ENCODE peak calls at places on chromosomes 16 and 17, in eight cellular contexts. X is upper lobe of left lung, Y is tibial nerve, G is spleen, D is A549, S is tibial artery, Q is fibroblast of mammary gland, Z is cardiac muscle cell. I is an unnamed sample.

GRCh38 chr17:9218911-9219310 is 197.6 kb downstream of the NTN1 start:
- DNase-seq in X (no peak), Y (no peak), S (no peak), D (no peak), Q (no peak), Z (no peak), G (peak), I (no peak)

GRCh38 chr16:23268561-23268960 is 33.5 kb upstream of the SCNN1B start:
- DNase-seq in Q (no peak), Z (no peak), G (no peak), X (no peak), S (no peak), D (no peak), Y (no peak), I (no peak)

GRCh38 chr17:31511176-31511540 is 119.7 kb downstream of the RAB11FIP4 start:
- DNase-seq in Z (no peak), Q (no peak), G (peak), D (no peak), X (no peak), S (no peak), Y (no peak), I (no peak)

GRCh38 chr16:82050506-82050905 is 15.5 kb downstream of the HSD17B2 start:
- DNase-seq in Q (no peak), X (no peak), G (no peak), Z (no peak), Y (no peak), D (no peak), S (no peak), I (no peak)

GRCh38 chr17:83103200-83103937 is 24.0 kb downstream of the METRNL start:
- DNase-seq in D (peak), Q (peak), Y (peak), S (peak), X (peak), G (no peak), Z (no peak), I (no peak)

GRCh38 chr16:53457670-53458069 is 23.4 kb downstream of the RBL2 start:
- DNase-seq in G (no peak), D (no peak), S (no peak), Y (no peak), X (no peak), Z (no peak), Q (no peak), I (no peak)

GRCh38 chr17:73795730-73796129 is 151.5 kb upstream of the SDK2 start:
- DNase-seq in S (no peak), Y (no peak), G (no peak), X (no peak), Q (no peak), D (no peak), Z (no peak), I (no peak)

GRCh38 chr17:38877130-38877851 is 7.4 kb downstream of the LASP1 start:
- DNase-seq in Q (no peak), D (no peak), X (no peak), Y (no peak), Z (no peak), G (peak), S (no peak), I (no peak)

GRCh38 chr17:17435323-17435722 is 41.5 kb upstream of the MED9 start:
- DNase-seq in X (no peak), Q (peak), D (peak), S (no peak), Z (no peak), Y (no peak), G (no peak), I (no peak)

GRCh38 chr16:57042157-57043111 is 49.9 kb upstream of the CPNE2 start:
- DNase-seq in S (no peak), Z (no peak), Y (no peak), X (no peak), G (peak), D (no peak), Q (no peak), I (no peak)

GRCh38 chr16:86635181-86635580 is 56.8 kb downstream of the FOXL1 start:
- DNase-seq in Q (peak), D (no peak), G (no peak), S (no peak), Y (no peak), Z (no peak), X (no peak), I (no peak)

GRCh38 chr17:73639926-73640325 is 4.3 kb downstream of the SDK2 start:
- DNase-seq in G (peak), S (peak), D (no peak), Q (no peak), Y (no peak), Z (no peak), X (no peak), I (no peak)

GRCh38 chr16:29958756-29959155 is 3.1 kb upstream of the TMEM219 start:
- DNase-seq in S (peak), G (no peak), Y (no peak), D (no peak), Z (no peak), X (no peak), Q (no peak), I (no peak)

GRCh38 chr17:1785925-1786324 is 24.1 kb downstream of the SERPINF1 start:
- DNase-seq in S (no peak), X (no peak), Y (no peak), Q (peak), G (peak), Z (no peak), D (no peak), I (no peak)

GRCh38 chr17:14197582-14197981 is 39.1 kb downstream of the CDRT15 start:
- DNase-seq in D (no peak), S (no peak), Y (no peak), X (no peak), G (no peak), Q (no peak), Z (no peak), I (no peak)

GRCh38 chr17:2977157-2977556 is 86.2 kb downstream of the OR1D5 start:
- DNase-seq in D (no peak), Y (no peak), Z (no peak), S (no peak), X (no peak), G (no peak), Q (peak), I (no peak)

GRCh38 chr17:41049110-41049509 is 2.0 kb upstream of the KRTAP2-1 start:
- DNase-seq in S (no peak), G (no peak), D (peak), Q (peak), Z (no peak), X (no peak), Y (no peak), I (no peak)

GRCh38 chr17:17345686-17346427 is 42.7 kb downstream of the NT5M start:
- DNase-seq in Y (no peak), Q (no peak), Z (no peak), D (no peak), X (no peak), S (peak), G (peak), I (no peak)

GRCh38 chr16:19131809-19132777 is 18.3 kb downstream of the ITPRIPL2 start:
- DNase-seq in D (no peak), G (no peak), X (no peak), Z (no peak), Y (no peak), S (no peak), Q (no peak), I (no peak)

GRCh38 chr16:31508706-31509523 is 724 bp upstream of the RUSF1 start:
- DNase-seq in X (no peak), Y (no peak), S (no peak), D (peak), Z (no peak), G (no peak), Q (peak), I (no peak)

GRCh38 chr16:35523991-35524390 is 2064.6 kb downstream of the TP53TG3F start:
- DNase-seq in G (no peak), X (no peak), Z (no peak), Y (no peak), Q (no peak), S (no peak), D (no peak), I (no peak)

GRCh38 chr16:87960851-87961250 is 9.6 kb downstream of the BANP start:
- DNase-seq in D (no peak), Y (no peak), G (no peak), Z (no peak), X (no peak), Q (no peak), S (no peak), I (no peak)

GRCh38 chr17:74297941-74298340 is 23.9 kb downstream of the DNAI2 start:
- DNase-seq in Y (no peak), Q (peak), G (no peak), S (no peak), X (no peak), Z (no peak), D (no peak), I (no peak)

GRCh38 chr16:11345040-11345862 is at the start of gene RMI2:
- DNase-seq in S (peak), X (peak), D (peak), Z (peak), Q (peak), G (peak), Y (peak), I (peak)

GRCh38 chr16:83835972-83836566 is 28.3 kb downstream of the HSBP1 start:
- DNase-seq in G (no peak), Y (no peak), Z (no peak), Q (peak), D (peak), S (no peak), X (no peak), I (no peak)

GRCh38 chr16:82031116-82032084 is 3.7 kb upstream of the HSD17B2 start:
- DNase-seq in Q (peak), G (no peak), Z (peak), X (no peak), S (no peak), D (peak), Y (no peak), I (no peak)

GRCh38 chr17:18181358-18181757 is 2.3 kb upstream of the ALKBH5 start:
- DNase-seq in Q (peak), X (no peak), D (no peak), Z (no peak), S (no peak), G (no peak), Y (no peak), I (no peak)

GRCh38 chr16:66238696-66239095 is 127.8 kb upstream of the CDH5 start:
- DNase-seq in X (no peak), S (no peak), G (no peak), Y (no peak), Z (no peak), D (no peak), Q (no peak), I (no peak)

GRCh38 chr16:80741716-80742115 is 62.7 kb downstream of the CDYL2 start:
- DNase-seq in Y (no peak), Z (no peak), G (no peak), S (no peak), X (no peak), D (no peak), Q (no peak), I (no peak)

GRCh38 chr17:2070241-2071023 is 15.5 kb downstream of the HIC1 start:
- DNase-seq in Q (no peak), Z (no peak), D (no peak), Y (no peak), G (no peak), S (no peak), X (peak), I (no peak)

GRCh38 chr17:65514541-65514940 is 46.9 kb downstream of the AXIN2 start:
- DNase-seq in D (no peak), S (peak), Y (no peak), Z (no peak), X (no peak), G (peak), Q (peak), I (no peak)

GRCh38 chr16:10988164-10988803 is 43.9 kb downstream of the CLEC16A start:
- DNase-seq in Q (no peak), Z (no peak), G (no peak), S (no peak), Y (no peak), X (no peak), D (no peak), I (no peak)

GRCh38 chr17:39979021-39979660 is 1.5 kb upstream of the PSMD3 start:
- DNase-seq in S (no peak), X (no peak), G (no peak), Q (peak), D (peak), Z (no peak), Y (no peak), I (no peak)

GRCh38 chr17:78349831-78350631 is 9.8 kb downstream of the SOCS3 start:
- DNase-seq in Z (no peak), Y (no peak), G (no peak), S (no peak), D (no peak), Q (no peak), X (no peak), I (no peak)
- TF ChIP-seq CTCF in Z (no peak), Y (no peak), G (no peak), S (no peak), D (peak), Q (no peak), X (no peak), I (peak)

DNA sequence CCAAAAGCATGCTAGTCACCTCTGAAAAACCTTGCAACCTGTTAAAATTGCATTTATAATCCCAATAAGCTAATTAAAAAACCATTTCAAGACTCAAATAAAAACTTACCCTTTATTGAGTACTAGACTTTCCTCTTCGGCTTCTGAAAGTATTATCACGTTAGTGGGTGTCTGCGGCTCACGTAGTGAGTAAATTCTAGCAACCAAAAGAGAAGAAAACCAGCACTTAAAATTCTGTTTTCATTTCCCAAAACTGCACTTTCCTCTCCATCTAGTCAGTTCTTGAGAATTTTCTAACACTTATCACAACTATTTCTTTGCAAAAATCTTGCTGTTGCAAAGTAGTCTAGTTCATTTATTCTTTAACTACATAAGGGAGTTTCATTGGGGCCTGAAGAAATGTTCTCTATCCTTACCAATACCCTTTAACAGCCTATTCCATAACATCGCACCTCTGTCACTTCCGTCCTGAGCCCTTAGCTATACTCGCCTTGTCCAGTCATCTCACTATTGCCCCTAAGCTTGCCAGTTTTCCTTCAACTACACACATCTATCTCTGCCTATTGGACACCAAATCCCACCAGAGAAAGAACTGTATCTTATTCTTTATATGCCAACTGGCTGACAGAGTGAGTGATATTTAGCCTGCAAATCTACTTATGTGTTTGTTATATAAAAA is 8.7 kb downstream of the NUP88 start:
- DNase-seq in D (no peak), S (no peak), Q (no peak), G (no peak), X (no peak), Y (no peak), Z (no peak), I (no peak)
- TF ChIP-seq CTCF in D (no peak), S (no peak), Q (no peak), G (no peak), X (no peak), Y (no peak), Z (no peak), I (no peak)

GRCh38 chr17:81394831-81395599 is at the start of gene BAHCC1:
- DNase-seq in G (peak), Y (peak), Q (peak), D (peak), Z (peak), S (peak), X (peak), I (peak)
- TF ChIP-seq CTCF in G (no peak), Y (no peak), Q (no peak), D (no peak), Z (no peak), S (no peak), X (no peak), I (no peak)

DNA sequence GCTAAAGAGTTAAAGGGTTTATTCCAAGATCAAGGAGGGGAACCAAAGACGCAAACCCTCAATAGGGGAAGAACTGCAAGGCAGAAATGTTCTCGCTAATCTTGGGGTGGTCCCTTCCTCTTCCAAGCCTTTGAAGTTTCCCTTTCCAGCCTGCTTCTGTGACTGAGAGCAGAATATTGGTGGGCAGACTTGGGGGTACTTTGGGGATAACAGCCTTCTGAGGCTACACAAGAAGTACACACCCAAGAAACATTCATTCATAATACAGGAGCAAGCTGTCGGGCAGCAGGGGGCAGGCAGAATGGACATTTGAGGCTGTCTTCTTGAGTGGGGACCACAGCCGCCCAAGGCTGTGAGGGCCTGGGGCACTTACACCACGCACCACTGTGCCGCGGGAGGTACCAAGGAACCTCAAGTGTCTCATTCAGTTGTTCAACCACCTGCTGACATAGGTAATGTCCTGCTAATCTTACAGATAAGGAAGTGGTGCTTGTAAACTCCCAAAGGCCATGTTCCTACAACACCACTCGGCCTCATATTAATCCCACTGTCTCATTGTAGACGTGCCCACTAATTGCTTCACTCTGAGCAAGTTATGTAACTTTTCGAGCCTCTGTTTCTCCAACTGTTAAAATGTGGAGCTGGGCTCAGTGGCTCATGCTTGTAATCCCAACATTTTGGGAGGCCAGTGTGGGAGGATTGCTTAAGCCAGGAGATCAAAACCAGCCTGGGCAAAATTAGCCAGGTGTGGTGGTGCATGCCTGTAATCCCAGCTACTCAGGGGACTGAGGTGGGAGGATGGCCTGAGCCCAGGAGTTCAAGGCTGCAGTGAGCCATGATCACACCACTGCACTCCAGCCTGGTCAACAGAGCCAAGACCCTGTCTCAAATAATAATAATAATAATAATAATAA is 2.5 kb upstream of the MRPS23 start:
- DNase-seq in S (no peak), Q (no peak), Z (peak), X (no peak), Y (no peak), G (no peak), D (no peak), I (no peak)
- TF ChIP-seq CTCF in S (no peak), Q (no peak), Z (no peak), X (no peak), Y (no peak), G (no peak), D (no peak), I (no peak)

GRCh38 chr16:51141541-51141940 is 9.5 kb downstream of the SALL1 start:
- DNase-seq in Z (no peak), D (no peak), Y (no peak), Q (no peak), G (no peak), X (peak), S (no peak), I (no peak)

GRCh38 chr16:51139568-51139967 is 11.5 kb downstream of the SALL1 start:
- DNase-seq in Z (no peak), X (no peak), S (no peak), Y (no peak), D (no peak), G (no peak), Q (no peak), I (no peak)

GRCh38 chr16:51137097-51137496 is 14.0 kb downstream of the SALL1 start:
- DNase-seq in X (no peak), G (no peak), S (no peak), Z (no peak), Q (no peak), D (no peak), Y (no peak), I (no peak)

GRCh38 chr16:51143166-51143565 is 7.9 kb downstream of the SALL1 start:
- DNase-seq in Y (no peak), G (no peak), X (no peak), S (no peak), Q (no peak), Z (no peak), D (no peak), I (no peak)

DNA sequence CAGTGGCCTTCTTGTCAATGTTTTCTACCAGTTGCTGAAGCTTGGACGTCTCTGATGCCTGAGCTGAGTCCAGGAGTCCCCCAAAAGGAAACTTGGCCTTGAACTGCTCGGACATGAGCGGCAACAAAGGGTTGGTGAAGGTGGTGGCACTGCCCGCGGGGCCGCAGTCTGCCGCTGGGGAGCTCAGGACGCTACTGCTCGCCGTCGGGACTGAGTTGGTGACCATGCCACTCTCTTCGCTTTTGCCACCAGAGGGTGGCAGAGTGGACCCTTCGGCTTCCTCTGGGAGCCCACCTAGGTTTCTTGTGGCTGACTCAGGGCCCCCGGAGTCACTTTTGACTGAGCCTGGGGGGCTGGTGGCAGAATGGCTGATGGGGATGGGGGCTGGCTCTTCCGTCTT is 11.0 kb downstream of the SALL1 start:
- DNase-seq in Z (no peak), S (no peak), D (no peak), Q (no peak), X (peak), Y (no peak), G (no peak), I (no peak)
- TF ChIP-seq CTCF in Z (no peak), S (no peak), D (no peak), Q (no peak), X (no peak), Y (no peak), G (no peak), I (no peak)

DNA sequence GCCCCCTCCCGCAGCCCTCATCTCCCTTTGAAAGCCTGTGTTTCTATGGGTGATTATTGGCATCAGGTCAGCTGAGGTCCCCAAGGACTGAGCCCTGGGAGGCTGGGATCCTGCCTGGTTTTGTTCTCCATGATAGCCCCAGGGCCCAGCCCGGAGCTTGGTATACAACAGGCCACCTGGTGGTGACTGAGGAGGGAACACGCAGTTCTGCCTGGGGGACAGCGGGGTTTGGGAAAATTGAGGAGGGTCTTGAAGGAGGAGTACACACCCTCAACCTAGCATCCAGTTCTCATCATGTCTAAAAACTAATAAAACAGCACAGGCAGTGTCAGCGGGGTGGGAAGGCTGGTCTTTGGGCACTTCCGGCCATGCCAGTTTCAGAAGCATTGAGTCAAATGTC is 335.1 kb downstream of the CPPED1 start:
- DNase-seq in Y (no peak), Q (no peak), X (no peak), G (no peak), S (no peak), D (no peak), Z (no peak), I (no peak)
- TF ChIP-seq CTCF in Y (no peak), Q (no peak), X (no peak), G (no peak), S (no peak), D (no peak), Z (no peak), I (peak)

I was measured in type B pancreatic cell.